ENCODE peak calls at places on chromosomes 6 and 20, in four cellular contexts. G is D341Med, W is AG09319, K is NCI-H460. D is an unnamed sample.

GRCh38 chr6:43915213-43915869 is 145.3 kb downstream of the VEGFA start:
- DNase-seq in G (no peak), W (no peak), K (no peak), D (no peak)

GRCh38 chr20:64212750-64213149 is 42.8 kb upstream of the PCMTD2 start:
- DNase-seq in G (no peak), W (no peak), K (no peak), D (no peak)

GRCh38 chr6:155493694-155494143 is 38.1 kb upstream of the NOX3 start:
- DNase-seq in G (no peak), W (peak), K (peak), D (peak)

GRCh38 chr6:34154668-34155447 is 9.0 kb upstream of the GRM4 start:
- DNase-seq in G (peak), W (no peak), K (no peak), D (no peak)

GRCh38 chr6:3812596-3812995 is 36.6 kb upstream of the FAM50B start:
- DNase-seq in G (no peak), W (no peak), K (no peak), D (no peak)

GRCh38 chr6:21887301-21888185 is 294.0 kb downstream of the SOX4 start:
- DNase-seq in G (no peak), W (no peak), K (no peak), D (no peak)

GRCh38 chr20:4180355-4180754 is 165.0 kb upstream of the RNF24 start:
- DNase-seq in G (no peak), W (no peak), K (no peak), D (no peak)

GRCh38 chr20:22546344-22546743 is 38.0 kb downstream of the FOXA2 start:
- DNase-seq in G (no peak), W (no peak), K (no peak), D (no peak)

GRCh38 chr6:48111143-48111506 is at the start of gene PTCHD4:
- DNase-seq in G (no peak), W (no peak), K (no peak), D (no peak)

GRCh38 chr6:152401978-152402377 is 235.2 kb downstream of the SYNE1 start:
- DNase-seq in G (no peak), W (no peak), K (peak), D (no peak)

GRCh38 chr20:56353356-56353755 is 5.4 kb upstream of the FAM210B start:
- DNase-seq in G (no peak), W (no peak), K (no peak), D (no peak)

GRCh38 chr6:11215773-11216172 is 16.7 kb downstream of the NEDD9 start:
- DNase-seq in G (no peak), W (no peak), K (no peak), D (no peak)

GRCh38 chr6:31585531-31585930 is 546 bp upstream of the LST1 start:
- DNase-seq in G (no peak), W (no peak), K (no peak), D (no peak)

GRCh38 chr20:61522498-61523090 is 270.5 kb downstream of the CDH4 start:
- DNase-seq in G (no peak), W (no peak), K (no peak), D (no peak)

GRCh38 chr6:17178754-17179153 is 76.9 kb downstream of the STMND1 start:
- DNase-seq in G (no peak), W (no peak), K (no peak), D (no peak)

GRCh38 chr6:38728203-38728602 is 13.1 kb downstream of the DNAH8 start:
- DNase-seq in G (no peak), W (no peak), K (no peak), D (no peak)

GRCh38 chr6:22636450-22636849 is 67.1 kb downstream of the HDGFL1 start:
- DNase-seq in G (no peak), W (no peak), K (peak), D (no peak)

D was measured in tibial nerve.